ENCODE peak calls at places on chromosomes 6 and 20, in five cellular contexts. Z is HuH-7, X is nucleus accumbens, N is GM20000, E is nephron progenitor cell. Y is an unnamed sample.

GRCh38 chr6:118635909-118636735 is 15.3 kb downstream of the CEP85L start:
- DNase-seq in N (no peak), E (no peak), Z (no peak), X (no peak), Y (no peak)

GRCh38 chr6:125789576-125790402 is 971 bp upstream of the NCOA7 start:
- DNase-seq in X (peak), Z (peak), E (peak), N (peak), Y (peak)

GRCh38 chr6:147479857-147480256 is 28.6 kb upstream of the SAMD5 start:
- DNase-seq in Z (no peak), N (no peak), X (no peak), E (no peak), Y (no peak)

GRCh38 chr6:28747631-28748157 is 176.1 kb downstream of the TRIM27 start:
- DNase-seq in X (no peak), E (peak), Z (no peak), N (no peak), Y (no peak)

GRCh38 chr20:33392016-33392415 is 9.3 kb downstream of the CDK5RAP1 start:
- DNase-seq in N (no peak), Z (no peak), E (peak), X (no peak), Y (no peak)

GRCh38 chr6:24228681-24229255 is 102.8 kb downstream of the NRSN1 start:
- DNase-seq in E (no peak), Z (no peak), N (no peak), X (no peak), Y (no peak)

GRCh38 chr6:47897233-47897632 is 115.4 kb downstream of the OPN5 start:
- DNase-seq in N (no peak), E (no peak), Z (no peak), X (no peak), Y (no peak)

GRCh38 chr6:36139431-36139830 is 9.1 kb downstream of the MAPK13 start:
- DNase-seq in X (no peak), N (no peak), E (peak), Z (peak), Y (no peak)

GRCh38 chr20:58135441-58136170 is 92.8 kb downstream of the ANKRD60 start:
- DNase-seq in N (no peak), Z (no peak), X (no peak), E (no peak), Y (no peak)

GRCh38 chr6:91654844-91655192 is 1067.9 kb upstream of the MAP3K7 start:
- DNase-seq in N (no peak), E (no peak), X (no peak), Z (no peak), Y (no peak)

GRCh38 chr20:20019123-20019522 is 2.0 kb downstream of the NAA20 start:
- DNase-seq in N (no peak), Z (no peak), X (no peak), E (no peak), Y (no peak)

GRCh38 chr6:31898200-31899011 is 908 bp upstream of the EHMT2 start:
- DNase-seq in E (peak), N (peak), Z (peak), X (no peak), Y (peak)

GRCh38 chr6:124119591-124119990 is 315.9 kb downstream of the NKAIN2 start:
- DNase-seq in E (no peak), N (no peak), X (no peak), Z (no peak), Y (no peak)

GRCh38 chr6:31007694-31008093 is 2.6 kb upstream of the MUC22 start:
- DNase-seq in Z (no peak), E (no peak), X (no peak), N (no peak), Y (no peak)

GRCh38 chr6:6333498-6333897 is 13.0 kb upstream of the F13A1 start:
- DNase-seq in X (no peak), Z (no peak), E (no peak), N (no peak), Y (no peak)

GRCh38 chr20:59939052-59939878 is 840 bp downstream of the PPP1R3D start:
- DNase-seq in Z (no peak), E (peak), X (no peak), N (no peak), Y (no peak)

GRCh38 chr6:85372188-85372914 is 77.5 kb upstream of the NT5E start:
- DNase-seq in X (no peak), Z (no peak), N (peak), E (no peak), Y (no peak)

GRCh38 chr6:14943116-14943515 is 302.8 kb upstream of the JARID2 start:
- DNase-seq in X (no peak), E (no peak), Z (no peak), N (no peak), Y (no peak)

GRCh38 chr6:125236536-125237327 is 65.0 kb downstream of the HDDC2 start:
- DNase-seq in E (no peak), X (no peak), N (no peak), Z (peak), Y (no peak)

GRCh38 chr6:157240059-157240959 is 83.0 kb downstream of the TMEM242 start:
- DNase-seq in E (peak), X (no peak), N (no peak), Z (peak), Y (no peak)

GRCh38 chr6:33061987-33062386 is 11.5 kb downstream of the HLA-DPA1 start:
- DNase-seq in N (peak), E (no peak), X (no peak), Z (no peak), Y (peak)

GRCh38 chr6:104771258-104771832 is 88.4 kb downstream of the HACE1 start:
- DNase-seq in X (no peak), Z (peak), N (peak), E (no peak), Y (peak)

GRCh38 chr20:41086402-41087324 is 50.7 kb upstream of the PLCG1 start:
- DNase-seq in N (no peak), X (no peak), E (no peak), Z (no peak), Y (no peak)

Y was measured in OCI-LY7.